ENCODE peak calls at places on chromosomes 12 and 14, in six cellular contexts. E is fibroblast of the aortic adventitia; I is CD8-positive, alpha-beta memory T cell; X is breast epithelium; Q is adipocyte; H is psoas muscle. O is an unnamed sample.

GRCh38 chr14:102510616-102511520 is 1.3 kb upstream of the ANKRD9 start:
- DNase-seq in E (no peak), I (peak), X (no peak), Q (no peak), H (no peak), O (no peak)

GRCh38 chr14:105878125-105878524 is 351.7 kb downstream of the TMEM121 start:
- DNase-seq in E (no peak), I (no peak), X (no peak), Q (no peak), H (peak), O (peak)

GRCh38 chr12:20489645-20490044 is 121.3 kb downstream of the PDE3A start:
- DNase-seq in E (peak), I (no peak), X (no peak), Q (no peak), H (no peak), O (no peak)

GRCh38 chr12:51424094-51424661 is 453 bp upstream of the SLC4A8 start:
- DNase-seq in E (no peak), I (no peak), X (no peak), Q (no peak), H (no peak), O (no peak)

GRCh38 chr12:65631621-65632111 is 192.6 kb upstream of the HMGA2 start:
- DNase-seq in E (peak), I (no peak), X (no peak), Q (peak), H (no peak), O (no peak)

GRCh38 chr14:91372680-91373495 is 44.7 kb downstream of the CCDC88C start:
- DNase-seq in E (no peak), I (peak), X (no peak), Q (no peak), H (no peak), O (no peak)

GRCh38 chr14:79415726-79416125 is 795.6 kb downstream of the DIO2 start:
- DNase-seq in E (no peak), I (no peak), X (no peak), Q (no peak), H (no peak), O (no peak)

GRCh38 chr12:2976581-2976996 is 17.4 kb downstream of the TEAD4 start:
- DNase-seq in E (peak), I (no peak), X (no peak), Q (peak), H (no peak), O (no peak)

GRCh38 chr12:64221656-64222010 is 463 bp downstream of the KICS2 start:
- DNase-seq in E (peak), I (no peak), X (peak), Q (peak), H (peak), O (peak)

GRCh38 chr14:63854330-63854729 is 1.5 kb downstream of the SYNE2 start:
- DNase-seq in E (no peak), I (no peak), X (no peak), Q (no peak), H (no peak), O (no peak)

GRCh38 chr12:19018302-19018980 is 111.1 kb upstream of the PLEKHA5 start:
- DNase-seq in E (peak), I (no peak), X (no peak), Q (peak), H (no peak), O (no peak)

GRCh38 chr12:122081108-122081696 is 2.6 kb downstream of the MLXIP start:
- DNase-seq in E (peak), I (no peak), X (no peak), Q (peak), H (no peak), O (peak)

GRCh38 chr14:91745329-91745728 is 13.4 kb upstream of the CATSPERB start:
- DNase-seq in E (no peak), I (no peak), X (no peak), Q (peak), H (no peak), O (no peak)

GRCh38 chr12:107903377-107904061 is 129.0 kb downstream of the ASCL4 start:
- DNase-seq in E (no peak), I (no peak), X (peak), Q (peak), H (peak), O (no peak)
- H3K4me3 ChIP-seq in E (no peak), I (no peak), X (peak), Q (peak), H (peak), O (no peak)

DNA sequence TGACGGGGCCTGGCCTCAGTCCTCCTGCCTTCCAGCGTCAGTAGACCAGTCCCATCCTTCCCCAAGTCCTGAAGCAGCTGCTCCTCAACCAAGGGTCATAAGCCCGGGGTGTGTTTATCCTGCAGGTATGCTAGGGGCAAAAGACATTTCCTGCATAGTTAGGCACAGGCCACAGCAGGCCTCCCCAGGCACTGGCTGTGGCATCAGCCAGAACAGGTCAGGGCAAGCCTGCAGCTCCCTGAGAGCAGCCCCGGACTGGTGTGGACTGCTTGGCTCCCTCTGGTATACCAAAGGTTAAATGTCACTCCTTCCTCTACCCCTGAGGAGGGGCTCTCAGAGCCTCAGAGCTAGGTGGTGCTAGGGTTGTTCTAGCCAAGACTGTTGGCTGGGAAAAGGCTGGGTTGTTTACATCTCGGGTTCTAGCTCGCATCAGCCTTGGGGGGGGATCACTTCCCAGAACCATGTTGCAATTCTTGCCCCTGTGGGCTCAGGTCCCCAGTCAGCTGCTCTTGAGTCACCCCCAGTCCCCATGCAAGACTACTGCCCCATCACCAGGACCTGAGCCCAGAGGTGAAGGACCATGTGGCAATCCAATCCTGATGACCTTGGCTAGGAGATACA is 2.9 kb downstream of the MMP14 start:
- DNase-seq in E (peak), I (no peak), X (no peak), Q (peak), H (no peak), O (peak)
- H3K4me3 ChIP-seq in E (peak), I (no peak), X (peak), Q (peak), H (peak), O (peak)

DNA sequence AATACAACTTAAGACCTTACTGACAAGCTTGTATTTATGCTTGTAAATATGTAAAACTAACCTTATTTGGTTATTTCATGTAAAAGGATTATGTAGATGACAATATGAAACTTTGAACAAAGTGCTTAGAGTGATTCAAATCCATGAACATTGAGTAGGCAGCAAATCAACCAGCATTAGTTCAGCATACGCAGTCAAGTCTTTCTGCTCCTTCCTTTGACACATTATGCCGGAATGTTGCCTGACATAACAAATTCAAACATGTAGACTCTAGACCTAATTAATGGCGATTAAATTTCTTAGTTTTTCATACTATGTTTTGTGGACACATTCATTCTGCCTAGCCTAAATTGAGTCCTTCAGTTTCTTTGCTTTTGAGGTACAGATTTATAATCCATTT is 105.3 kb downstream of the FGD4 start:
- DNase-seq in E (no peak), I (no peak), X (no peak), Q (no peak), H (no peak), O (no peak)
- H3K4me3 ChIP-seq in E (no peak), I (no peak), X (no peak), Q (peak), H (peak), O (no peak)

DNA sequence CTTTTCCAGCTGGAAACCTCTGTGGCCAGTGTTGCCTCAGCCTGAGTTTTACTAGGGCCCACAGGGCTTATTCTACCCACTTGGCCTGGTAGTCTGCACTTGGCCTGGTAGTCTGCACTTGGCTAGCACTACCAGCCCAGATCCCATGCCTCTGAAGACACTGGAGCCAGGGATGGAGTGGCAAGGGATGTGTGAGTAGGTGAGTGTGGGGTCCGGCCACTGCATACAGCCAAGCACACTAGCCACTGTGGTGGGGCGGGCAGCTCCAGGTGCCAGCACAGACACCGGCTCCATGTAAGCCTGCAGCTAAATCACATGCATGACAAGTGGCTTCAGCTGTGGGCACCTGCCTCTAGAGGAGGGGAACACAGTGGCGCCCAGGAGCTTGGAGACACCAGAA is 63.4 kb upstream of the NAV3 start:
- DNase-seq in E (no peak), I (no peak), X (no peak), Q (no peak), H (no peak), O (no peak)
- H3K4me3 ChIP-seq in E (no peak), I (no peak), X (no peak), Q (no peak), H (no peak), O (no peak)

GRCh38 chr12:6849976-6850560 is 1.0 kb downstream of the CDCA3 start:
- DNase-seq in E (no peak), I (no peak), X (no peak), Q (no peak), H (no peak), O (no peak)
- H3K4me3 ChIP-seq in E (peak), I (no peak), X (no peak), Q (no peak), H (no peak), O (no peak)

GRCh38 chr14:24430143-24430681 is 458 bp downstream of the KHNYN start:
- DNase-seq in E (peak), I (peak), X (no peak), Q (peak), H (peak), O (peak)

GRCh38 chr14:24426912-24427536 is 2.4 kb downstream of the CBLN3 start:
- DNase-seq in E (no peak), I (peak), X (no peak), Q (no peak), H (no peak), O (no peak)

GRCh38 chr14:24427537-24428508 is 1.6 kb downstream of the CBLN3 start:
- DNase-seq in E (no peak), I (no peak), X (no peak), Q (no peak), H (no peak), O (no peak)

GRCh38 chr14:24429395-24430142 is at the start of the genes CBLN3 and KHNYN:
- DNase-seq in E (peak), I (peak), X (peak), Q (peak), H (peak), O (peak)

DNA sequence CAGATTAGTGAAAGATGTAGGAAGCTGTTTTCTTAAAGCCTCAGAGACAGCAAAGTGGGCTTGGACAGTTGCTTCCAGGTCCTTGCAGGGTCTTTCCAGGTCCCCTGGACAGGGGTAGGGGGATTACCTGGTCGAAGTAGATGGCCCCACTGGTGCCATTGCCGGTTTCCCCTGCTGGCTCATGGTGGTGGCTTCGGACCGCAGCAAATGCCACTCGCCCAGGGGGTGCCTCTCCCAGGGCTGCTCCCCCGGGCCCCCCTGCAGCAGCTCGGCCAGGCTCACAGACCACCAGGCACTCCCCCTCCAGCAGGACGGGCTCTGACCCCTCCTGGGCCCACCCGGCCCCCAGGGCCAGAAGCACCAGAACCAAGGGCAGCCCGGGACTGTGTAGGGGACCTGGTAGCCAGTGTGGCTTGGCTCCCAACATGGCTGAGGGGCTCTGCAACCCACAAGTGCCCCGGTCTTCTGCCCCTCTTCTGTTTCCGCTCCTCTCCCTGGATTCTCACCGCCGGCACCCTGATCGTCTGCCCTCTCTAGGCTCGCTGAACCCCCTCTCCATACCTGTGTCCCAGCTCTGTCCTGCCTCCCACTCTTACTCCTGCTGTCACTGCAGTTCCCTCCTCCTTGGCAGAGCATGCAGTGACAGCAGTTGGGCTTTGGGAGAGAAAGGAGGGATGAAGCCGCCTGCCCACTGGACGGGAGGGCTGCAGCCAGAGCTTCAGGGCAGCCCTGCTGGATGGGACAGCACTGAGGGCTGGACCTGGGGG is 657 bp downstream of the CBLN3 start:
- DNase-seq in E (no peak), I (no peak), X (no peak), Q (no peak), H (no peak), O (no peak)
- H3K4me3 ChIP-seq in E (peak), I (peak), X (peak), Q (peak), H (peak), O (peak)

GRCh38 chr12:23132357-23132756 is 507.4 kb downstream of the ETNK1 start:
- DNase-seq in E (no peak), I (no peak), X (no peak), Q (no peak), H (no peak), O (no peak)

GRCh38 chr12:23133471-23133870 is 508.5 kb downstream of the ETNK1 start:
- DNase-seq in E (no peak), I (no peak), X (no peak), Q (no peak), H (no peak), O (no peak)

GRCh38 chr12:23127701-23128100 is 502.7 kb downstream of the ETNK1 start:
- DNase-seq in E (no peak), I (no peak), X (no peak), Q (no peak), H (no peak), O (no peak)

GRCh38 chr12:23126794-23127193 is 501.8 kb downstream of the ETNK1 start:
- DNase-seq in E (no peak), I (no peak), X (no peak), Q (no peak), H (no peak), O (no peak)

DNA sequence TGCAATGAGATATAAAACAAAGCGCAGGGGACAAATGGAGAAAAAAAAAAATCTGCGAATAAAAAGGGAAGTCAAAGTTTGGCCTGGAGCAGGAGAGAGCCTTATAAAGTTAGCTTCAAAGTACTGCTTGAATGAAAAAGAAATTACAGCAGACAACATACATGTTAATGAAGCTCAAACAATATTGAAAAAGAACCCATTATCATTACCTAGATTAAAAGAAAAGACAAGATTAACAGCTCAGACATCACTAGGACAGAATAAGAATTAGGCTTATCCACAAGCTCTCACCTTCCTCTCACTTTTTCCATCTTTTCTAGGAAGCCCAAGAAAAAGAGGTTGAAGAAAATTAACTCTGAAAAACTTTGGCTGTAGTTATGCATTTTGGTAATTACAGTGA is 503.5 kb downstream of the ETNK1 start:
- DNase-seq in E (no peak), I (no peak), X (no peak), Q (no peak), H (no peak), O (no peak)
- H3K4me3 ChIP-seq in E (no peak), I (no peak), X (no peak), Q (no peak), H (no peak), O (no peak)

DNA sequence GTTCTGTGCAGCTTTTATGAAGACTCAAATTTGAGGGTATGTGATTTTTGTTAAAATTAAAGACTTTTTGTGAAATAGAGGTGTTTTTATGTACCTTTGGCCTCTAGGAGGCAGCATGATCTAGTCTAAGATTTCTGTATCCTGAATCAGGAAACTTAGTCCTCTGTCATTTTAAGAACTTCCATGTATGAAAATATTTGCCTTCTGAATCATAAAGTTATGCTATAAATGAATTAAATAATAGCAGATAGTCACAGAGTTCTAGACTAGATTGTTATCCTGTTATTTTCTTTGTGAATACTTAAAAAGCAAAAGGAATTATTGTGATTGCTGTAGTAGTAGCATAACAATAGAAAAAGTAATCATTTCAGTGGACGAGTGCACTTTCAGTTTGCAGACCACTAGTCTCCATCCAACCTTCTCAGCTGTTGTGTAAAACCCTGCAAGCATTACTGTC is 56.3 kb downstream of the FGD4 start:
- DNase-seq in E (peak), I (peak), X (no peak), Q (peak), H (no peak), O (no peak)
- H3K4me3 ChIP-seq in E (peak), I (no peak), X (peak), Q (peak), H (peak), O (peak)

GRCh38 chr12:126837697-126838096 is 1429.3 kb upstream of the TMEM132C start:
- DNase-seq in E (no peak), I (no peak), X (no peak), Q (no peak), H (no peak), O (no peak)
- H3K4me3 ChIP-seq in E (no peak), I (no peak), X (no peak), Q (no peak), H (no peak), O (no peak)

GRCh38 chr14:99270491-99271287 is 1.3 kb downstream of the BCL11B start:
- DNase-seq in E (no peak), I (peak), X (no peak), Q (peak), H (no peak), O (no peak)

GRCh38 chr14:99273025-99273723 is 1.2 kb upstream of the BCL11B start:
- DNase-seq in E (no peak), I (peak), X (no peak), Q (no peak), H (no peak), O (no peak)

GRCh38 chr14:99271288-99271941 is 582 bp downstream of the BCL11B start:
- DNase-seq in E (peak), I (no peak), X (no peak), Q (no peak), H (no peak), O (no peak)

GRCh38 chr14:99272669-99273024 is 650 bp upstream of the BCL11B start:
- DNase-seq in E (no peak), I (no peak), X (no peak), Q (no peak), H (no peak), O (no peak)

GRCh38 chr14:99271951-99272668 is at the start of gene BCL11B:
- DNase-seq in E (peak), I (peak), X (no peak), Q (peak), H (peak), O (peak)
- H3K4me3 ChIP-seq in E (peak), I (peak), X (peak), Q (peak), H (peak), O (peak)

O was measured in tibial artery.